ENCODE peak calls at places on chromosomes 16 and 17, in eight cellular contexts. One of them, this sample, is unnamed.
A peak's percentile ranks its signal among the peaks of the same experiment; 100 is the strongest.

GRCh38 chr16:50708373-50709060 is 15.1 kb downstream of the NOD2 start:
- DNase-seq in EL: no peak
- DNase-seq in HT1080: no peak
- DNase-seq in left cardiac atrium: no peak
- DNase-seq in GM03348: no peak
- DNase-seq in endothelial cell: no peak
- DNase-seq in GM12891: no peak
- DNase-seq in skeletal muscle cell: no peak
- DNase-seq in this sample: no peak

GRCh38 chr17:18181358-18181757 is 2.3 kb upstream of the ALKBH5 start:
- DNase-seq in EL: no peak
- DNase-seq in HT1080: no peak
- DNase-seq in left cardiac atrium: no peak
- DNase-seq in GM03348: no peak
- DNase-seq in endothelial cell: no peak
- DNase-seq in GM12891: no peak
- DNase-seq in skeletal muscle cell: peak; percentile 65
- DNase-seq in this sample: no peak

GRCh38 chr17:21375757-21376584 is at the start of gene KCNJ12:
- DNase-seq in EL: peak; percentile 27
- DNase-seq in HT1080: no peak
- DNase-seq in left cardiac atrium: peak; percentile 49
- DNase-seq in GM03348: peak; percentile 53
- DNase-seq in endothelial cell: no peak
- DNase-seq in GM12891: no peak
- DNase-seq in skeletal muscle cell: no peak
- DNase-seq in this sample: peak; percentile 68

GRCh38 chr16:66344533-66345145 is 21.9 kb upstream of the CDH5 start:
- DNase-seq in EL: peak; percentile 38
- DNase-seq in HT1080: no peak
- DNase-seq in left cardiac atrium: no peak
- DNase-seq in GM03348: peak; percentile 72
- DNase-seq in endothelial cell: peak; percentile 53
- DNase-seq in GM12891: no peak
- DNase-seq in skeletal muscle cell: no peak
- DNase-seq in this sample: no peak

GRCh38 chr16:83215417-83216001 is 588.7 kb downstream of the CDH13 start:
- DNase-seq in EL: peak; percentile 37
- DNase-seq in HT1080: peak; percentile 38
- DNase-seq in left cardiac atrium: no peak
- DNase-seq in GM03348: peak; percentile 42
- DNase-seq in endothelial cell: peak; percentile 81
- DNase-seq in GM12891: peak; percentile 36
- DNase-seq in skeletal muscle cell: no peak
- DNase-seq in this sample: no peak

GRCh38 chr17:72602517-72603345 is 481.9 kb downstream of the SOX9 start:
- DNase-seq in EL: peak; percentile 68
- DNase-seq in HT1080: peak; percentile 53
- DNase-seq in left cardiac atrium: no peak
- DNase-seq in GM03348: peak; percentile 70
- DNase-seq in endothelial cell: no peak
- DNase-seq in GM12891: no peak
- DNase-seq in skeletal muscle cell: no peak
- DNase-seq in this sample: no peak

GRCh38 chr16:822909-823297 is 22.4 kb upstream of the GNG13 start:
- DNase-seq in EL: no peak
- DNase-seq in HT1080: no peak
- DNase-seq in left cardiac atrium: no peak
- DNase-seq in GM03348: no peak
- DNase-seq in endothelial cell: no peak
- DNase-seq in GM12891: no peak
- DNase-seq in skeletal muscle cell: no peak
- DNase-seq in this sample: no peak

GRCh38 chr16:5633845-5634440 is 536.3 kb upstream of the EEF2KMT start:
- DNase-seq in EL: no peak
- DNase-seq in HT1080: peak; percentile 9
- DNase-seq in left cardiac atrium: no peak
- DNase-seq in GM03348: peak; percentile 44
- DNase-seq in endothelial cell: no peak
- DNase-seq in GM12891: no peak
- DNase-seq in skeletal muscle cell: no peak
- DNase-seq in this sample: no peak

GRCh38 chr17:27457405-27457730 is 1.1 kb downstream of the KSR1 start:
- DNase-seq in EL: no peak
- DNase-seq in HT1080: no peak
- DNase-seq in left cardiac atrium: no peak
- DNase-seq in GM03348: no peak
- DNase-seq in endothelial cell: no peak
- DNase-seq in GM12891: no peak
- DNase-seq in skeletal muscle cell: no peak
- DNase-seq in this sample: no peak

GRCh38 chr17:77036841-77037381 is 103.9 kb upstream of the SEC14L1 start:
- DNase-seq in EL: no peak
- DNase-seq in HT1080: peak; percentile 23
- DNase-seq in left cardiac atrium: no peak
- DNase-seq in GM03348: no peak
- DNase-seq in endothelial cell: no peak
- DNase-seq in GM12891: no peak
- DNase-seq in skeletal muscle cell: no peak
- DNase-seq in this sample: no peak

GRCh38 chr17:3813171-3813570 is 12.2 kb upstream of the ITGAE start:
- DNase-seq in EL: no peak
- DNase-seq in HT1080: no peak
- DNase-seq in left cardiac atrium: no peak
- DNase-seq in GM03348: no peak
- DNase-seq in endothelial cell: no peak
- DNase-seq in GM12891: no peak
- DNase-seq in skeletal muscle cell: no peak
- DNase-seq in this sample: no peak

GRCh38 chr16:8961811-8962390 is 1.8 kb downstream of the USP7 start:
- DNase-seq in EL: no peak
- DNase-seq in HT1080: no peak
- DNase-seq in left cardiac atrium: no peak
- DNase-seq in GM03348: no peak
- DNase-seq in endothelial cell: no peak
- DNase-seq in GM12891: no peak
- DNase-seq in skeletal muscle cell: no peak
- DNase-seq in this sample: no peak

GRCh38 chr16:76854234-76854633 is 336.8 kb upstream of the MON1B start:
- DNase-seq in EL: no peak
- DNase-seq in HT1080: peak; percentile 35
- DNase-seq in left cardiac atrium: no peak
- DNase-seq in GM03348: no peak
- DNase-seq in endothelial cell: no peak
- DNase-seq in GM12891: no peak
- DNase-seq in skeletal muscle cell: no peak
- DNase-seq in this sample: no peak

GRCh38 chr16:81526935-81527334 is 82.3 kb downstream of the CMIP start:
- DNase-seq in EL: no peak
- DNase-seq in HT1080: no peak
- DNase-seq in left cardiac atrium: peak; percentile 66
- DNase-seq in GM03348: peak; percentile 85
- DNase-seq in endothelial cell: no peak
- DNase-seq in GM12891: no peak
- DNase-seq in skeletal muscle cell: no peak
- DNase-seq in this sample: peak; percentile 72

GRCh38 chr16:62034236-62035114 is 1.8 kb downstream of the CDH8 start:
- DNase-seq in EL: no peak
- DNase-seq in HT1080: no peak
- DNase-seq in left cardiac atrium: no peak
- DNase-seq in GM03348: peak; percentile 10
- DNase-seq in endothelial cell: peak; percentile 33
- DNase-seq in GM12891: no peak
- DNase-seq in skeletal muscle cell: no peak
- DNase-seq in this sample: no peak

GRCh38 chr17:17819111-17819510 is 17.7 kb downstream of the SREBF1 start:
- DNase-seq in EL: no peak
- DNase-seq in HT1080: no peak
- DNase-seq in left cardiac atrium: no peak
- DNase-seq in GM03348: no peak
- DNase-seq in endothelial cell: no peak
- DNase-seq in GM12891: no peak
- DNase-seq in skeletal muscle cell: no peak
- DNase-seq in this sample: no peak

GRCh38 chr17:4969551-4970231 is 2.1 kb upstream of the SPAG7 start:
- DNase-seq in EL: peak; percentile 41
- DNase-seq in HT1080: no peak
- DNase-seq in left cardiac atrium: no peak
- DNase-seq in GM03348: no peak
- DNase-seq in endothelial cell: no peak
- DNase-seq in GM12891: no peak
- DNase-seq in skeletal muscle cell: no peak
- DNase-seq in this sample: no peak

GRCh38 chr16:27238016-27238587 is 30.5 kb downstream of the NSMCE1 start:
- DNase-seq in EL: no peak
- DNase-seq in HT1080: no peak
- DNase-seq in left cardiac atrium: peak; percentile 71
- DNase-seq in GM03348: no peak
- DNase-seq in endothelial cell: no peak
- DNase-seq in GM12891: no peak
- DNase-seq in skeletal muscle cell: no peak
- DNase-seq in this sample: peak; percentile 70

GRCh38 chr16:4442371-4442770 is 16.7 kb downstream of the DNAJA3 start:
- DNase-seq in EL: no peak
- DNase-seq in HT1080: no peak
- DNase-seq in left cardiac atrium: no peak
- DNase-seq in GM03348: no peak
- DNase-seq in endothelial cell: no peak
- DNase-seq in GM12891: no peak
- DNase-seq in skeletal muscle cell: no peak
- DNase-seq in this sample: no peak

GRCh38 chr17:66582373-66583111 is 252.4 kb upstream of the CACNG5 start:
- DNase-seq in EL: no peak
- DNase-seq in HT1080: no peak
- DNase-seq in left cardiac atrium: no peak
- DNase-seq in GM03348: no peak
- DNase-seq in endothelial cell: no peak
- DNase-seq in GM12891: no peak
- DNase-seq in skeletal muscle cell: no peak
- DNase-seq in this sample: no peak